ENCODE peak calls at places on chromosomes 5 and 9, in nine cellular contexts. T, V, W, I, H, B, C, X and Y are unnamed samples.

GRCh38 chr5:62017092-62017491 is 288.9 kb upstream of the KIF2A start:
- DNase-seq in T (no peak), V (no peak), W (no peak), I (no peak), H (no peak), B (no peak), C (no peak), X (no peak), Y (no peak)

GRCh38 chr9:120868676-120869359 is 8.2 kb downstream of the PHF19 start:
- DNase-seq in T (peak), V (peak), W (peak), I (peak), H (peak), B (peak), C (peak), X (peak), Y (peak)

GRCh38 chr9:38311382-38312270 is 80.9 kb upstream of the ALDH1B1 start:
- DNase-seq in T (no peak), V (no peak), W (no peak), I (no peak), H (no peak), B (no peak), C (peak), X (no peak), Y (no peak)

GRCh38 chr9:26565131-26565530 is 327.5 kb downstream of the CAAP1 start:
- DNase-seq in T (no peak), V (no peak), W (no peak), I (no peak), H (no peak), B (no peak), C (no peak), X (no peak), Y (no peak)

GRCh38 chr9:123070210-123070609 is 36.7 kb downstream of the GPR21 start:
- DNase-seq in T (no peak), V (no peak), W (no peak), I (no peak), H (no peak), B (no peak), C (no peak), X (no peak), Y (no peak)

GRCh38 chr5:177325868-177326381 is 14.2 kb upstream of the MXD3 start:
- DNase-seq in T (no peak), V (no peak), W (no peak), I (no peak), H (no peak), B (no peak), C (no peak), X (no peak), Y (no peak)

GRCh38 chr5:87650284-87650683 is 237.6 kb upstream of the CCNH start:
- DNase-seq in T (no peak), V (no peak), W (no peak), I (no peak), H (no peak), B (no peak), C (no peak), X (no peak), Y (no peak)

GRCh38 chr5:77367733-77368132 is 124.4 kb downstream of the WDR41 start:
- DNase-seq in T (no peak), V (no peak), W (no peak), I (no peak), H (no peak), B (no peak), C (no peak), X (no peak), Y (no peak)

GRCh38 chr5:152650413-152650812 is 245.3 kb upstream of the NMUR2 start:
- DNase-seq in T (no peak), V (no peak), W (no peak), I (no peak), H (no peak), B (no peak), C (no peak), X (no peak), Y (no peak)

GRCh38 chr9:126516561-126516935 is 97.2 kb upstream of the LMX1B start:
- DNase-seq in T (no peak), V (no peak), W (no peak), I (no peak), H (no peak), B (no peak), C (no peak), X (no peak), Y (no peak)

GRCh38 chr5:134245101-134245604 is 19.3 kb upstream of the PPP2CA start:
- DNase-seq in T (no peak), V (no peak), W (no peak), I (no peak), H (peak), B (no peak), C (peak), X (no peak), Y (no peak)

GRCh38 chr5:150503977-150504620 is 3.8 kb upstream of the NDST1 start:
- DNase-seq in T (no peak), V (no peak), W (no peak), I (no peak), H (no peak), B (no peak), C (no peak), X (no peak), Y (no peak)

GRCh38 chr9:92952861-92953620 is 5.7 kb downstream of the FGD3 start:
- DNase-seq in T (no peak), V (no peak), W (no peak), I (no peak), H (no peak), B (no peak), C (peak), X (no peak), Y (no peak)

GRCh38 chr5:171745602-171746001 is 40.0 kb upstream of the SMIM23 start:
- DNase-seq in T (no peak), V (no peak), W (no peak), I (no peak), H (no peak), B (no peak), C (no peak), X (no peak), Y (no peak)

GRCh38 chr5:3531320-3531986 is 64.2 kb upstream of the IRX1 start:
- DNase-seq in T (no peak), V (no peak), W (no peak), I (no peak), H (no peak), B (no peak), C (peak), X (no peak), Y (no peak)

GRCh38 chr9:7570107-7570720 is 229.4 kb downstream of the DMAC1 start:
- DNase-seq in T (peak), V (no peak), W (peak), I (peak), H (peak), B (peak), C (peak), X (peak), Y (peak)

GRCh38 chr5:53116597-53116996 is 7.0 kb upstream of the MOCS2 start:
- DNase-seq in T (no peak), V (no peak), W (peak), I (no peak), H (no peak), B (no peak), C (no peak), X (no peak), Y (no peak)

GRCh38 chr5:174722500-174722899 is 1.9 kb upstream of the MSX2 start:
- DNase-seq in T (no peak), V (no peak), W (no peak), I (no peak), H (no peak), B (no peak), C (no peak), X (no peak), Y (no peak)

GRCh38 chr5:145629047-145629446 is 206.1 kb downstream of the PRELID2 start:
- DNase-seq in T (no peak), V (no peak), W (no peak), I (no peak), H (no peak), B (no peak), C (peak), X (no peak), Y (no peak)